ENCODE peak calls at places on chromosomes 7 and 10, in six cellular contexts. M is NCI-H1092 treated with DMSO at 0.1 percent for 48 hours, E is left kidney, C is heart left ventricle, B is NAMALWA, U is A549. K is an unnamed sample.

GRCh38 chr10:620971-621370 is 68.5 kb downstream of the DIP2C start:
- DNase-seq in M (no peak), B (no peak), U (no peak), E (no peak), C (no peak), K (no peak)

GRCh38 chr7:157233677-157234076 is 95.0 kb downstream of the UBE3C start:
- DNase-seq in M (no peak), B (no peak), U (no peak), C (no peak), E (no peak), K (no peak)

GRCh38 chr10:119359025-119359424 is 151.7 kb downstream of the GRK5 start:
- DNase-seq in M (no peak), C (no peak), E (no peak), U (no peak), B (no peak), K (no peak)

GRCh38 chr10:5540080-5540479 is 15.3 kb downstream of the CALML3 start:
- DNase-seq in U (no peak), E (no peak), B (no peak), C (no peak), M (no peak), K (no peak)

GRCh38 chr10:78462221-78462620 is 428.6 kb downstream of the RPS24 start:
- DNase-seq in C (no peak), M (no peak), U (no peak), B (no peak), E (peak), K (no peak)

GRCh38 chr10:119637631-119638030 is 13.5 kb upstream of the BAG3 start:
- DNase-seq in U (no peak), M (no peak), B (no peak), E (no peak), C (no peak), K (no peak)

GRCh38 chr10:105056413-105056812 is 415.3 kb downstream of the SORCS3 start:
- DNase-seq in U (no peak), C (no peak), B (no peak), M (no peak), E (no peak), K (no peak)

GRCh38 chr10:109820620-109821405 is 102.5 kb downstream of the XPNPEP1 start:
- DNase-seq in C (no peak), E (no peak), B (no peak), M (no peak), U (no peak), K (no peak)

GRCh38 chr7:129739427-129739826 is 127.9 kb downstream of the NRF1 start:
- DNase-seq in B (no peak), M (no peak), U (no peak), C (peak), E (peak), K (no peak)

GRCh38 chr7:156650042-156650441 is 9.5 kb downstream of the RNF32 start:
- DNase-seq in C (no peak), M (no peak), B (no peak), U (no peak), E (peak), K (no peak)

GRCh38 chr10:90856261-90856660 is 1.6 kb downstream of the HTR7 start:
- DNase-seq in C (no peak), U (no peak), B (no peak), M (no peak), E (no peak), K (no peak)

GRCh38 chr10:121900443-121901174 is 27.2 kb downstream of the ATE1 start:
- DNase-seq in M (peak), U (peak), B (peak), E (peak), C (no peak), K (peak)

GRCh38 chr10:78802866-78803265 is 265.9 kb upstream of the ZMIZ1 start:
- DNase-seq in E (peak), B (no peak), U (no peak), C (peak), M (no peak), K (no peak)

GRCh38 chr7:74412603-74413002 is 41.1 kb upstream of the GTF2IRD1 start:
- DNase-seq in C (no peak), E (no peak), B (no peak), M (no peak), U (no peak), K (no peak)

K was measured in T-helper 1 cell.